ENCODE peak calls at places on chromosomes 16 and 17, in five cellular contexts. Y is fibroblast of villous mesenchyme, N is lung, Q is OCI-LY7, S is coronary artery. I is an unnamed sample.

GRCh38 chr17:9150407-9151090 is 129.2 kb downstream of the NTN1 start:
- DNase-seq in Q (no peak), Y (peak), S (no peak), N (no peak), I (no peak)

GRCh38 chr17:65931246-65932149 is 260.4 kb downstream of the CEP112 start:
- DNase-seq in Y (no peak), Q (peak), N (no peak), S (no peak), I (no peak)

GRCh38 chr17:42682400-42683384 is at the start of gene CNTNAP1:
- DNase-seq in S (no peak), Q (no peak), N (no peak), Y (peak), I (no peak)

GRCh38 chr17:3740611-3741073 is 16.9 kb downstream of the HASPIN start:
- DNase-seq in Q (no peak), S (no peak), Y (no peak), N (no peak), I (no peak)

GRCh38 chr17:74512041-74512440 is 19.2 kb downstream of the CD300LB start:
- DNase-seq in N (no peak), Q (no peak), Y (no peak), S (no peak), I (no peak)

GRCh38 chr16:28820016-28820415 is 2.8 kb upstream of the ATXN2L start:
- DNase-seq in S (no peak), Y (no peak), Q (no peak), N (no peak), I (no peak)

GRCh38 chr17:627051-627450 is 87.6 kb downstream of the VPS53 start:
- DNase-seq in S (no peak), Y (no peak), N (no peak), Q (no peak), I (no peak)

GRCh38 chr16:85354623-85355514 is 242.6 kb upstream of the CIBAR2 start:
- DNase-seq in Y (peak), Q (no peak), S (no peak), N (no peak), I (peak)

GRCh38 chr17:49873466-49873865 is 25.6 kb upstream of the TAC4 start:
- DNase-seq in Q (no peak), Y (no peak), S (no peak), N (peak), I (no peak)

GRCh38 chr17:75242461-75243042 is 18.9 kb downstream of the GGA3 start:
- DNase-seq in N (no peak), S (no peak), Q (peak), Y (no peak), I (no peak)

GRCh38 chr17:48577330-48577945 is 712 bp downstream of the HOXB4 start:
- DNase-seq in Q (peak), Y (peak), N (no peak), S (no peak), I (no peak)

GRCh38 chr17:48576479-48577309 is 1.5 kb downstream of the HOXB4 start:
- DNase-seq in Y (peak), N (no peak), S (no peak), Q (no peak), I (no peak)

GRCh38 chr17:48577946-48578615 is at the start of gene HOXB4:
- DNase-seq in Y (peak), N (peak), Q (peak), S (no peak), I (no peak)

GRCh38 chr17:48579738-48580543 is 1.8 kb upstream of the HOXB4 start:
- DNase-seq in N (no peak), Q (no peak), S (no peak), Y (peak), I (no peak)

GRCh38 chr17:48578616-48579560 is 738 bp upstream of the HOXB4 start:
- DNase-seq in S (no peak), Y (no peak), N (no peak), Q (no peak), I (no peak)
- H3K4me3 ChIP-seq in S (peak), Y (peak), N (peak), Q (peak), I (no peak)

DNA sequence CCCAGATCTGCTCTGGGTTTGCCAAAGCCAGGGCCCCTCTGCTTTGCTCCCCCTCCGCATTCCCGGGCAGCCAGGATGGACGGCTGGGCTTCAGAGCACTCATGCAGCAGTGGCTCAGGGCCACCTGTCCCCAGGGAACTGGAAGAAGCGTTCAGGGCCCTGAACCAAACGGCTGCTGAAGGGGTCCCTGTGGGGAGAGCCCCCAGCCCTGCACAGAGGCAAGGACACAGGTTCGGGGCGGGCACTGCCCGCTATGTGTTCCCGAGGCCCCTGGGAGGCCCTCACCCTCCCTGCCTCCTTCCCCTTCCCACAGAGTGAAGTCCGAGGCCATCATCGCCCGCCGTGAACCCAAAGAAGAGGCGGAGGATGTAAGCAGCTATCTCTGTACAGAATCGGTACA is 10.4 kb downstream of the NME3 start:
- DNase-seq in Q (no peak), N (no peak), S (no peak), Y (no peak), I (no peak)
- H3K4me3 ChIP-seq in Q (no peak), N (no peak), S (no peak), Y (no peak), I (no peak)

GRCh38 chr17:63930951-63931575 is 1.1 kb downstream of the CD79B start:
- DNase-seq in N (peak), S (no peak), Q (peak), Y (no peak), I (no peak)
- H3K4me3 ChIP-seq in N (no peak), S (peak), Q (peak), Y (no peak), I (no peak)

DNA sequence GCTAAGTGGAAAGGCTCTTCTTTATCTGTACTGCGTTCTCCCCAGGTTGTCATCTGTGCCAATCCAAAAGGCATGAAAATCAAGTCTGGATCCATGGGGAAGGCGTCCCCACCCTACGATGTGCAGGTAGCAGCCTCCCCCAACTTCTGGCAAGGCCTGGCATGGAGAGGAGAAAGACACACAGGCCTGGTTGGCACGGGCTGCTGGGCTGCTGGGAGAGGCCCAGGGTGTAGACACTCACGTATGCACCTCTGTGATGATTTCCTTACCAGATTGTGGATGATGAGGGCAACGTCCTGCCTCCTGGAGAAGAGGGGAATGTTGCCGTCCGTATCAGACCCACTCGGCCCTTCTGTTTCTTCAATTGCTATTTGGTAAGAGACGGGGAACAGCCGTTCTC is 20.4 kb upstream of the ACSM2A start:
- DNase-seq in Y (no peak), Q (no peak), S (no peak), N (no peak), I (no peak)
- H3K4me3 ChIP-seq in Y (no peak), Q (no peak), S (no peak), N (no peak), I (no peak)

DNA sequence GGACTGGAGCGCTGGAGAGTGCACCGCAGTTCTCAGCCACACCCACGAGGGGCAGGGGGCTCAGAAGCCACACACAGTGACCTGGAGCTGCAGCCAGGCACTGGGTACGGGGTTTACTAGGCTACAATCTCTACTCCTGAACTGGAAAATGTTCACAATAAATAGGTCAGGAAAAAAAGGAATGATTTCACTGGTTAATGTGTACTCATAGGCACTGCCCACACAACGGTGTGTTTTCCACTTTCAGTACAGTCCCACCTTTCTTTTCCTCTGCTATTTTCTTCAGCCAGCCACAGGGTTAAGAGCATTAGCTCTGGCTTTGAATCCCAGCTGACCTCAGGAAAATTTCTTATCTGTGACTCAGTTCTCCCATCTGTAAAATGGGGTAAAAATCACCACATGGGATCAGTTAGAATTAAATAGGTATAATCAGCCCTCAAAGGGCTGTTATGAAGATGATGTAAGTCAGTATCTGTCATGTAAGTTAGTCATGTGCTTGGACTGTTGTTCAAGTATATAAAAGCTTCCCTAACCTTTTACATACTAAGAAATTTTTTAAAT is 35.7 kb downstream of the ZCCHC14 start:
- DNase-seq in N (no peak), S (no peak), Y (no peak), Q (no peak), I (no peak)
- H3K4me3 ChIP-seq in N (no peak), S (no peak), Y (no peak), Q (no peak), I (no peak)